ENCODE peak calls at places on chromosomes 7 and 10, in seven cellular contexts. One of them, this sample, is unnamed.

GRCh38 chr10:19638873-19639233 is 177.4 kb upstream of the PLXDC2 start:
- ATAC-seq in Right ventricle myocardium inferior: peak
- ATAC-seq in pancreas: peak
- ATAC-seq in psoas muscle: no peak
- ATAC-seq in left cardiac atrium: peak
- ATAC-seq in mucosa of descending colon: no peak
- ATAC-seq in CD4-positive, alpha-beta T cell: no peak
- ATAC-seq in this sample: no peak

GRCh38 chr7:76267835-76268183 is 34.7 kb upstream of the HSPB1 start:
- ATAC-seq in mucosa of descending colon: no peak
- ATAC-seq in psoas muscle: no peak
- ATAC-seq in CD4-positive, alpha-beta T cell: no peak
- ATAC-seq in left cardiac atrium: no peak
- ATAC-seq in Right ventricle myocardium inferior: no peak
- ATAC-seq in pancreas: peak
- ATAC-seq in this sample: no peak

GRCh38 chr7:73921623-73922528 is 60.9 kb downstream of the TMEM270 start:
- ATAC-seq in psoas muscle: peak
- ATAC-seq in pancreas: no peak
- ATAC-seq in left cardiac atrium: peak
- ATAC-seq in Right ventricle myocardium inferior: peak
- ATAC-seq in CD4-positive, alpha-beta T cell: no peak
- ATAC-seq in mucosa of descending colon: no peak
- ATAC-seq in this sample: no peak

GRCh38 chr10:113475381-113475807 is 77.5 kb upstream of the HABP2 start:
- ATAC-seq in CD4-positive, alpha-beta T cell: no peak
- ATAC-seq in mucosa of descending colon: no peak
- ATAC-seq in psoas muscle: peak
- ATAC-seq in left cardiac atrium: peak
- ATAC-seq in pancreas: peak
- ATAC-seq in Right ventricle myocardium inferior: no peak
- ATAC-seq in this sample: no peak

GRCh38 chr10:660980-661890 is 28.2 kb downstream of the DIP2C start:
- ATAC-seq in mucosa of descending colon: peak
- ATAC-seq in pancreas: no peak
- ATAC-seq in Right ventricle myocardium inferior: peak
- ATAC-seq in psoas muscle: peak
- ATAC-seq in CD4-positive, alpha-beta T cell: no peak
- ATAC-seq in left cardiac atrium: peak
- ATAC-seq in this sample: no peak

GRCh38 chr10:69101451-69102095 is 13.7 kb downstream of the SRGN start:
- ATAC-seq in mucosa of descending colon: peak
- ATAC-seq in Right ventricle myocardium inferior: no peak
- ATAC-seq in left cardiac atrium: no peak
- ATAC-seq in pancreas: peak
- ATAC-seq in CD4-positive, alpha-beta T cell: no peak
- ATAC-seq in psoas muscle: no peak
- ATAC-seq in this sample: peak

GRCh38 chr7:22444181-22444966 is 55.6 kb downstream of the STEAP1B start:
- ATAC-seq in psoas muscle: peak
- ATAC-seq in CD4-positive, alpha-beta T cell: no peak
- ATAC-seq in Right ventricle myocardium inferior: no peak
- ATAC-seq in pancreas: peak
- ATAC-seq in left cardiac atrium: peak
- ATAC-seq in mucosa of descending colon: peak
- ATAC-seq in this sample: no peak

GRCh38 chr7:101099969-101100781 is 14.9 kb downstream of the TRIM56 start:
- ATAC-seq in mucosa of descending colon: peak
- ATAC-seq in CD4-positive, alpha-beta T cell: no peak
- ATAC-seq in Right ventricle myocardium inferior: peak
- ATAC-seq in psoas muscle: peak
- ATAC-seq in left cardiac atrium: peak
- ATAC-seq in pancreas: peak
- ATAC-seq in this sample: peak

GRCh38 chr7:22821702-22822485 is 755 bp downstream of the TOMM7 start:
- ATAC-seq in Right ventricle myocardium inferior: peak
- ATAC-seq in mucosa of descending colon: peak
- ATAC-seq in left cardiac atrium: peak
- ATAC-seq in CD4-positive, alpha-beta T cell: peak
- ATAC-seq in pancreas: peak
- ATAC-seq in psoas muscle: peak
- ATAC-seq in this sample: peak

GRCh38 chr10:6482737-6483362 is 97.2 kb downstream of the PRKCQ start:
- ATAC-seq in CD4-positive, alpha-beta T cell: peak
- ATAC-seq in pancreas: no peak
- ATAC-seq in mucosa of descending colon: no peak
- ATAC-seq in psoas muscle: no peak
- ATAC-seq in Right ventricle myocardium inferior: no peak
- ATAC-seq in left cardiac atrium: no peak
- ATAC-seq in this sample: no peak

GRCh38 chr10:8985651-8986050 is 931.2 kb downstream of the GATA3 start:
- ATAC-seq in mucosa of descending colon: no peak
- ATAC-seq in left cardiac atrium: no peak
- ATAC-seq in Right ventricle myocardium inferior: no peak
- ATAC-seq in pancreas: no peak
- ATAC-seq in CD4-positive, alpha-beta T cell: no peak
- ATAC-seq in psoas muscle: no peak
- ATAC-seq in this sample: no peak

GRCh38 chr7:1924185-1924817 is 254.2 kb downstream of the ELFN1 start:
- ATAC-seq in mucosa of descending colon: no peak
- ATAC-seq in psoas muscle: no peak
- ATAC-seq in left cardiac atrium: no peak
- ATAC-seq in pancreas: no peak
- ATAC-seq in Right ventricle myocardium inferior: no peak
- ATAC-seq in CD4-positive, alpha-beta T cell: no peak
- ATAC-seq in this sample: no peak

GRCh38 chr10:120607016-120607709 is 150.1 kb downstream of the PLPP4 start:
- ATAC-seq in mucosa of descending colon: no peak
- ATAC-seq in CD4-positive, alpha-beta T cell: no peak
- ATAC-seq in Right ventricle myocardium inferior: no peak
- ATAC-seq in pancreas: no peak
- ATAC-seq in psoas muscle: no peak
- ATAC-seq in left cardiac atrium: no peak
- ATAC-seq in this sample: no peak

GRCh38 chr10:52172581-52172980 is 141.5 kb upstream of the DKK1 start:
- ATAC-seq in pancreas: no peak
- ATAC-seq in mucosa of descending colon: no peak
- ATAC-seq in CD4-positive, alpha-beta T cell: no peak
- ATAC-seq in left cardiac atrium: no peak
- ATAC-seq in psoas muscle: peak
- ATAC-seq in Right ventricle myocardium inferior: peak
- ATAC-seq in this sample: no peak

GRCh38 chr10:24466616-24466949 is 257.1 kb downstream of the ARHGAP21 start:
- ATAC-seq in CD4-positive, alpha-beta T cell: peak
- ATAC-seq in Right ventricle myocardium inferior: no peak
- ATAC-seq in left cardiac atrium: no peak
- ATAC-seq in pancreas: peak
- ATAC-seq in mucosa of descending colon: peak
- ATAC-seq in psoas muscle: no peak
- ATAC-seq in this sample: peak

GRCh38 chr7:69620063-69620462 is 21.8 kb downstream of the AUTS2 start:
- ATAC-seq in mucosa of descending colon: no peak
- ATAC-seq in left cardiac atrium: no peak
- ATAC-seq in psoas muscle: no peak
- ATAC-seq in Right ventricle myocardium inferior: no peak
- ATAC-seq in CD4-positive, alpha-beta T cell: no peak
- ATAC-seq in pancreas: no peak
- ATAC-seq in this sample: no peak

GRCh38 chr7:85104432-85105205 is 82.2 kb downstream of the SEMA3D start:
- ATAC-seq in pancreas: no peak
- ATAC-seq in psoas muscle: no peak
- ATAC-seq in left cardiac atrium: no peak
- ATAC-seq in mucosa of descending colon: no peak
- ATAC-seq in CD4-positive, alpha-beta T cell: no peak
- ATAC-seq in Right ventricle myocardium inferior: peak
- ATAC-seq in this sample: no peak

GRCh38 chr10:32412499-32412853 is 33.5 kb upstream of the CCDC7 start:
- ATAC-seq in Right ventricle myocardium inferior: no peak
- ATAC-seq in left cardiac atrium: peak
- ATAC-seq in pancreas: no peak
- ATAC-seq in mucosa of descending colon: no peak
- ATAC-seq in psoas muscle: peak
- ATAC-seq in CD4-positive, alpha-beta T cell: no peak
- ATAC-seq in this sample: no peak

GRCh38 chr10:59880976-59881510 is 25.3 kb downstream of the CCDC6 start:
- ATAC-seq in mucosa of descending colon: peak
- ATAC-seq in left cardiac atrium: no peak
- ATAC-seq in psoas muscle: no peak
- ATAC-seq in Right ventricle myocardium inferior: no peak
- ATAC-seq in CD4-positive, alpha-beta T cell: peak
- ATAC-seq in pancreas: no peak
- ATAC-seq in this sample: peak

GRCh38 chr10:56633876-56634452 is 272.9 kb upstream of the ZWINT start:
- ATAC-seq in Right ventricle myocardium inferior: no peak
- ATAC-seq in CD4-positive, alpha-beta T cell: no peak
- ATAC-seq in pancreas: no peak
- ATAC-seq in mucosa of descending colon: peak
- ATAC-seq in psoas muscle: no peak
- ATAC-seq in left cardiac atrium: no peak
- ATAC-seq in this sample: no peak

GRCh38 chr10:968546-969199 is 19.6 kb upstream of the GTPBP4 start:
- ATAC-seq in pancreas: no peak
- ATAC-seq in left cardiac atrium: no peak
- ATAC-seq in Right ventricle myocardium inferior: no peak
- ATAC-seq in CD4-positive, alpha-beta T cell: no peak
- ATAC-seq in mucosa of descending colon: no peak
- ATAC-seq in psoas muscle: no peak
- ATAC-seq in this sample: no peak

GRCh38 chr10:19788075-19788686 is 28.1 kb upstream of the PLXDC2 start:
- ATAC-seq in pancreas: peak
- ATAC-seq in mucosa of descending colon: peak
- ATAC-seq in Right ventricle myocardium inferior: no peak
- ATAC-seq in left cardiac atrium: no peak
- ATAC-seq in CD4-positive, alpha-beta T cell: no peak
- ATAC-seq in psoas muscle: no peak
- ATAC-seq in this sample: no peak

GRCh38 chr10:34507217-34507616 is 307.9 kb downstream of the PARD3 start:
- ATAC-seq in psoas muscle: no peak
- ATAC-seq in left cardiac atrium: no peak
- ATAC-seq in Right ventricle myocardium inferior: peak
- ATAC-seq in pancreas: peak
- ATAC-seq in CD4-positive, alpha-beta T cell: no peak
- ATAC-seq in mucosa of descending colon: no peak
- ATAC-seq in this sample: no peak

This sample was measured in activated T-helper 17 cell treated with anti-CD3 and anti-CD28 coated beads, Interleukin-2, amount 50 U/mL, for 72 hours.